ENCODE peak calls at places on chromosome 22, in five cellular contexts. Y is CD8-positive, alpha-beta memory T cell; H is heart left ventricle; T is colonic mucosa; Q is left ventricle myocardium inferior. W is an unnamed sample.

GRCh38 chr22:26690654-26691376 is 33.4 kb downstream of the MIAT start:
- DNase-seq in Y (no peak), H (no peak), T (no peak), Q (no peak), W (no peak)

GRCh38 chr22:46079093-46079860 is 71.0 kb upstream of the PPARA start:
- DNase-seq in Y (no peak), H (peak; percentile 38), T (no peak), Q (peak; percentile 27), W (peak; percentile 32)

GRCh38 chr22:43304831-43305230 is 38.3 kb downstream of the SCUBE1 start:
- DNase-seq in Y (no peak), H (no peak), T (no peak), Q (no peak), W (no peak)

GRCh38 chr22:48644108-48644507 is 1183.6 kb downstream of the BRD1 start:
- DNase-seq in Y (no peak), H (no peak), T (no peak), Q (no peak), W (no peak)

GRCh38 chr22:39087881-39088687 is 9.0 kb upstream of the APOBEC3H start:
- DNase-seq in Y (no peak), H (peak; percentile 44), T (no peak), Q (peak; percentile 27), W (no peak)

GRCh38 chr22:33105501-33105911 is 47.3 kb upstream of the SYN3 start:
- DNase-seq in Y (no peak), H (no peak), T (no peak), Q (no peak), W (no peak)

GRCh38 chr22:39298194-39298987 is 21.0 kb downstream of the RPL3 start:
- DNase-seq in Y (no peak), H (peak; percentile 64), T (no peak), Q (no peak), W (no peak)

GRCh38 chr22:41612626-41613025 is 8.2 kb downstream of the DESI1 start:
- DNase-seq in Y (no peak), H (no peak), T (no peak), Q (no peak), W (no peak)

GRCh38 chr22:45708145-45708544 is 36.5 kb downstream of the ATXN10 start:
- DNase-seq in Y (no peak), H (no peak), T (no peak), Q (no peak), W (no peak)

GRCh38 chr22:48500481-48501230 is 1327.0 kb downstream of the BRD1 start:
- DNase-seq in Y (no peak), H (no peak), T (no peak), Q (no peak), W (peak; percentile 70)

GRCh38 chr22:21760640-21761039 is 25.0 kb upstream of the YPEL1 start:
- DNase-seq in Y (no peak), H (no peak), T (no peak), Q (no peak), W (no peak)

GRCh38 chr22:20531404-20532181 is 24.2 kb downstream of the MED15 start:
- DNase-seq in Y (no peak), H (peak; percentile 64), T (peak; percentile 66), Q (peak; percentile 46), W (peak; percentile 81)

GRCh38 chr22:24001314-24001713 is 3.9 kb downstream of the GSTT4 start:
- DNase-seq in Y (no peak), H (no peak), T (no peak), Q (no peak), W (peak; percentile 74)

GRCh38 chr22:26172389-26172990 is 3.2 kb downstream of the SEZ6L start:
- DNase-seq in Y (no peak), H (no peak), T (peak; percentile 36), Q (no peak), W (no peak)

GRCh38 chr22:49726022-49726681 is 101.5 kb downstream of the BRD1 start:
- DNase-seq in Y (no peak), H (no peak), T (no peak), Q (no peak), W (no peak)

GRCh38 chr22:49727881-49728563 is 99.7 kb downstream of the BRD1 start:
- DNase-seq in Y (no peak), H (no peak), T (no peak), Q (no peak), W (peak; percentile 34)

GRCh38 chr22:49726701-49727101 is 101.0 kb downstream of the BRD1 start:
- DNase-seq in Y (no peak), H (no peak), T (no peak), Q (no peak), W (peak; percentile 47)

GRCh38 chr22:49728566-49729271 is 99.0 kb downstream of the BRD1 start:
- DNase-seq in Y (no peak), H (no peak), T (no peak), Q (peak; percentile 7), W (peak; percentile 26)

DNA sequence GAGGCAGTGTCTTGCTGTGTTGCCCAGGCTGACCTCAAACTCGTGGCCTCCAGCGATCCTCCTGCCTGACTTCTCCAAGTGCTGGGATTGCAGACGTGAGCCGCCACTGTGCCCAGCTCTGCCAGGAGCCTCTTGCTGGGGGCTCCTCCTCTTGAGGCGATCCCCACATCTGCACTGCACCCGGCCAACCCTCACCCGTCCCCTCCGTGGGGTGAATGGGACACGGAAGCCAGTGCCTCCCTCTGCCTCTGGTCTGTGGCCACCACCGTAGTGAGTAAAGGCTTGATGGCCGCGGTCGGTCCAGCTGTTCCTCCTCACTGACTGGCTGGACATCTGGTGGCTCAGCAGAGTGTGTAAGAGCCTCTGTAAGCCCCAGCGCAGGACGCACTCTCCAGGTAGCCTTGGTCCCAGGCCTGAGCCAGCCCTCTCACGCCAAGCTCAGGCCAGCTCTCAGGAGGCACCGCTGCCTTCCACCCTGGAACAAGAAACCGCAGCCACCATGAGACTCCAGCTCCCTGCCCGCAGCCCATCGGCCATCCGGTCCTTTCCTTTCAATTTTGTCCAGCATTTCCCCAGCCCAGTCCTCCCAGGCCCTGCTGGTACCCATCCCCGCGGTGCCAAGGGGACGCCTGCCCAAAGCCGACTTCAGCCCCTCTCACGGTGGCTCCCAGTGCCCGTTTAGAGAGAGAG is 100.3 kb downstream of the BRD1 start:
- DNase-seq in Y (no peak), H (no peak), T (no peak), Q (no peak), W (no peak)
- H3K27me3 ChIP-seq in Y (peaks cover 14% of the 10 kb centered on the region), H (peaks cover 11% of the 10 kb centered on the region), T (peaks cover 13% of the 10 kb centered on the region), Q (peaks cover 96% of the 10 kb centered on the region), W (peaks cover 93% of the 10 kb centered on the region)

GRCh38 chr22:27709919-27710452 is 91.6 kb downstream of the MN1 start:
- DNase-seq in Y (no peak), H (no peak), T (no peak), Q (no peak), W (no peak)

GRCh38 chr22:27705391-27706080 is 96.0 kb downstream of the MN1 start:
- DNase-seq in Y (no peak), H (no peak), T (no peak), Q (no peak), W (no peak)

GRCh38 chr22:27704581-27704980 is 97.0 kb downstream of the MN1 start:
- DNase-seq in Y (no peak), H (no peak), T (no peak), Q (no peak), W (no peak)

GRCh38 chr22:27711756-27712155 is 89.8 kb downstream of the MN1 start:
- DNase-seq in Y (no peak), H (no peak), T (no peak), Q (no peak), W (no peak)

GRCh38 chr22:27706489-27706888 is 95.1 kb downstream of the MN1 start:
- DNase-seq in Y (no peak), H (no peak), T (no peak), Q (no peak), W (no peak)
- H3K27me3 ChIP-seq in Y (no peaks in the 10 kb centered on the region), H (no peaks in the 10 kb centered on the region), T (no peaks in the 10 kb centered on the region), Q (no peaks in the 10 kb centered on the region), W (no peaks in the 10 kb centered on the region)

DNA sequence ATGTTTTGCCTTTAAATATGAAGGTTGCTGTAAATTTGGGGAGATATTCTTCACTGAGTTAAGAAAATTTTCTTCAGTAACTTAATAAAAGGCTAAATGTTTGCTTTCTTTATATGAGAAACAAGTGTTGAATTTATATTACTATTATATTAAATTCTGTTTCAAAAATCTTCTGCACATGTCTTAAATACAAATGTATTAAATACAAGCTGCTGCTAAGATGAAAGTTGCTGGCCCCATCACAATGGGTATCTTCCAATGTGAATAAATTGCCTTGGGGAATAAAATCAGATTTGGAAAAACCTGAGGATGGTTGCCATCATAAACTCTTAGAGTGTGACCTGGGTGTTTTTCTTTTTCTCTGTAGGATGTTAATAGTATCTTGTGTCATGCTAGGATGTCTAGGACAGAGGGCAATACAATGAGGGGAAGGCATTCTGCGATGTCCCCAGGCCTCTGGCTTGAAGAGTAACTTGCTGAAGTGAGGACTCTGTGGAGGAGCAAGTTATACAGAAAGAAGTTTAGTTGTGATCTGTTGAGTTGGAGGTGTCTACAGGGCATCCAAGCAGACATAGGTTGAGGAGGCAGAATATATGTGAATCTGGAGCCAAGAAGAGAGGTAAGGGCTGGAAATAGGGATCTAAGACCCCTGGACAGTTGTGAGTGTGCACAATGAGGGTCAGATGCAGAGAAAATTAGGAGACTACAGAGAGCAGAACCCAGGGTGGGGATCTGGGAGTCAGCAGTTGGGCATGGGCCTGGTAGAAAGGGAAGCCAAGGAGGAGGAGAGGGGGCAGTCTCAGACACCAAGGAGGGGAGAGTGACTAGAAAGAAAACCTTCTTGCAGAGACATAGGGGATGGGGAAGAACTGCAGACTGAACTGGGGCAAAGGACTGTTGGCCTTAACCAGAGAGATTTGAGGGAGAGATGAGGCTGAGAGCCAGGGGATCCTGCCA is 4.8 kb downstream of the IGLL5 start:
- DNase-seq in Y (no peak), H (no peak), T (no peak), Q (no peak), W (peak; percentile 9)
- H3K27me3 ChIP-seq in Y (peaks cover 6% of the 10 kb centered on the region), H (no peaks in the 10 kb centered on the region), T (no peaks in the 10 kb centered on the region), Q (peaks cover 88% of the 10 kb centered on the region), W (no peaks in the 10 kb centered on the region)

GRCh38 chr22:19150482-19151328 is 613 bp upstream of the GSC2 start:
- DNase-seq in Y (no peak), H (no peak), T (no peak), Q (no peak), W (peak; percentile 60)

GRCh38 chr22:19149047-19149883 is 827 bp downstream of the GSC2 start:
- DNase-seq in Y (peak; percentile 13), H (no peak), T (no peak), Q (no peak), W (peak; percentile 80)

GRCh38 chr22:19151329-19152191 is 1.5 kb upstream of the GSC2 start:
- DNase-seq in Y (no peak), H (no peak), T (no peak), Q (no peak), W (no peak)

GRCh38 chr22:19148417-19149046 is 1.6 kb downstream of the GSC2 start:
- DNase-seq in Y (no peak), H (no peak), T (no peak), Q (no peak), W (peak; percentile 80)

DNA sequence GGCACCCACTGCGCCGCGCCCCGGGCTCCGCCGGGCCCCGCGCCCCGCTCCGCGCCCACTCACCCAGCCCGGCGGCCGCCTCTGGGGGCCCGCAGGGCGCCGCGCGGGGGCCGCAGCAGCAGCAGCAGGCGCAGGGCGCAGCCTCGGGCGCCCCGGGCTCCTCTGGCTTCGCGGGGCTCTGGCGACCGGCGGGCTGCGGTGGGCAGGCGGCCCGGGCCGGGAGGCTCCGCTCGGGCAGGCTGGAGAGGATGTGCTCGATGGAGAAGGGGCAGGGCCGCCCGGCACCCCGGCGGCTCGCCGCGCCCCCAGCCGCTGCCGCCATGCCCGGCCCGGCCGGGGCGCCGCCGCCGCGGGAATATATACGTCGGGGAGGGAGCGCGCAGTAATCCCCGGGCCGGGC is at the start of gene GSC2:
- DNase-seq in Y (no peak), H (no peak), T (no peak), Q (no peak), W (peak; percentile 50)
- H3K27me3 ChIP-seq in Y (peaks cover 17% of the 10 kb centered on the region), H (peaks cover 28% of the 10 kb centered on the region), T (peaks cover 36% of the 10 kb centered on the region), Q (peaks cover 76% of the 10 kb centered on the region), W (peaks cover 43% of the 10 kb centered on the region)